ENCODE peak calls at places on chromosomes 11 and 22, in seven cellular contexts. One of them, this sample, is unnamed.
A peak's percentile ranks its signal among the peaks of the same experiment; 100 is the strongest.

GRCh38 chr11:133386262-133386661 is 146.0 kb downstream of the OPCML start:
- DNase-seq in ACHN: no peak
- DNase-seq in tibial nerve: no peak
- DNase-seq in fibroblast of mammary gland: no peak
- DNase-seq in posterior cingulate gyrus: no peak
- DNase-seq in fibroblast of the aortic adventitia: no peak
- DNase-seq in midbrain: no peak
- DNase-seq in this sample: no peak

GRCh38 chr11:86192858-86193257 is 51.7 kb upstream of the EED start:
- DNase-seq in ACHN: no peak
- DNase-seq in fibroblast of mammary gland: no peak
- DNase-seq in posterior cingulate gyrus: no peak
- DNase-seq in fibroblast of the aortic adventitia: no peak
- DNase-seq in midbrain: no peak
- DNase-seq in tibial nerve: no peak
- DNase-seq in this sample: no peak

GRCh38 chr11:94938399-94939055 is 34.8 kb downstream of the CWC15 start:
- DNase-seq in midbrain: no peak
- DNase-seq in ACHN: no peak
- DNase-seq in fibroblast of mammary gland: peak; percentile 97
- DNase-seq in tibial nerve: peak; percentile 53
- DNase-seq in fibroblast of the aortic adventitia: peak; percentile 95
- DNase-seq in posterior cingulate gyrus: no peak
- DNase-seq in this sample: peak; percentile 70

GRCh38 chr11:36364551-36364950 is 68.5 kb downstream of the PRR5L start:
- DNase-seq in midbrain: no peak
- DNase-seq in fibroblast of mammary gland: no peak
- DNase-seq in tibial nerve: no peak
- DNase-seq in ACHN: peak; percentile 14
- DNase-seq in posterior cingulate gyrus: no peak
- DNase-seq in fibroblast of the aortic adventitia: no peak
- DNase-seq in this sample: no peak

GRCh38 chr22:45101828-45102227 is 61.9 kb upstream of the NUP50 start:
- DNase-seq in midbrain: peak; percentile 49
- DNase-seq in tibial nerve: no peak
- DNase-seq in fibroblast of the aortic adventitia: peak; percentile 66
- DNase-seq in posterior cingulate gyrus: peak; percentile 88
- DNase-seq in ACHN: peak; percentile 24
- DNase-seq in fibroblast of mammary gland: peak; percentile 80
- DNase-seq in this sample: peak; percentile 70

GRCh38 chr11:61187505-61188130 is 15.7 kb upstream of the PGA3 start:
- DNase-seq in posterior cingulate gyrus: no peak
- DNase-seq in fibroblast of mammary gland: peak; percentile 80
- DNase-seq in ACHN: peak; percentile 74
- DNase-seq in midbrain: peak; percentile 59
- DNase-seq in tibial nerve: peak; percentile 72
- DNase-seq in fibroblast of the aortic adventitia: peak; percentile 84
- DNase-seq in this sample: peak; percentile 73

GRCh38 chr11:128687321-128687720 is 6.6 kb upstream of the FLI1 start:
- DNase-seq in tibial nerve: no peak
- DNase-seq in fibroblast of the aortic adventitia: no peak
- DNase-seq in fibroblast of mammary gland: no peak
- DNase-seq in midbrain: no peak
- DNase-seq in posterior cingulate gyrus: no peak
- DNase-seq in ACHN: no peak
- DNase-seq in this sample: peak; percentile 54

GRCh38 chr11:102878595-102878994 is 3.8 kb upstream of the MMP12 start:
- DNase-seq in tibial nerve: no peak
- DNase-seq in fibroblast of the aortic adventitia: no peak
- DNase-seq in fibroblast of mammary gland: no peak
- DNase-seq in midbrain: no peak
- DNase-seq in ACHN: no peak
- DNase-seq in posterior cingulate gyrus: no peak
- DNase-seq in this sample: no peak

GRCh38 chr11:57312511-57313021 is 12.2 kb downstream of the TNKS1BP1 start:
- DNase-seq in fibroblast of the aortic adventitia: no peak
- DNase-seq in tibial nerve: no peak
- DNase-seq in midbrain: no peak
- DNase-seq in fibroblast of mammary gland: no peak
- DNase-seq in posterior cingulate gyrus: peak; percentile 82
- DNase-seq in ACHN: no peak
- DNase-seq in this sample: no peak

GRCh38 chr11:62546937-62547625 is 475 bp upstream of the AHNAK start:
- DNase-seq in tibial nerve: no peak
- DNase-seq in midbrain: no peak
- DNase-seq in fibroblast of the aortic adventitia: peak; percentile 37
- DNase-seq in fibroblast of mammary gland: peak; percentile 64
- DNase-seq in ACHN: peak; percentile 52
- DNase-seq in posterior cingulate gyrus: peak; percentile 80
- DNase-seq in this sample: peak; percentile 71

GRCh38 chr11:95495722-95496121 is 264.7 kb upstream of the SESN3 start:
- DNase-seq in fibroblast of the aortic adventitia: no peak
- DNase-seq in ACHN: no peak
- DNase-seq in posterior cingulate gyrus: no peak
- DNase-seq in fibroblast of mammary gland: no peak
- DNase-seq in midbrain: no peak
- DNase-seq in tibial nerve: no peak
- DNase-seq in this sample: no peak

GRCh38 chr11:104095791-104096190 is 59.4 kb downstream of the DDI1 start:
- DNase-seq in midbrain: no peak
- DNase-seq in tibial nerve: no peak
- DNase-seq in posterior cingulate gyrus: no peak
- DNase-seq in fibroblast of the aortic adventitia: peak; percentile 39
- DNase-seq in ACHN: no peak
- DNase-seq in fibroblast of mammary gland: peak; percentile 53
- DNase-seq in this sample: no peak

GRCh38 chr11:99934008-99934407 is 753.1 kb upstream of the ARHGAP42 start:
- DNase-seq in tibial nerve: no peak
- DNase-seq in posterior cingulate gyrus: no peak
- DNase-seq in ACHN: peak; percentile 25
- DNase-seq in fibroblast of mammary gland: peak; percentile 24
- DNase-seq in midbrain: no peak
- DNase-seq in fibroblast of the aortic adventitia: no peak
- DNase-seq in this sample: no peak

GRCh38 chr11:64349404-64349803 is 9.4 kb downstream of the CCDC88B start:
- DNase-seq in ACHN: no peak
- DNase-seq in tibial nerve: no peak
- DNase-seq in midbrain: no peak
- DNase-seq in posterior cingulate gyrus: no peak
- DNase-seq in fibroblast of mammary gland: no peak
- DNase-seq in fibroblast of the aortic adventitia: no peak
- DNase-seq in this sample: no peak

GRCh38 chr22:44587911-44588310 is 89.9 kb upstream of the RTL6 start:
- DNase-seq in ACHN: no peak
- DNase-seq in tibial nerve: no peak
- DNase-seq in fibroblast of mammary gland: no peak
- DNase-seq in posterior cingulate gyrus: no peak
- DNase-seq in fibroblast of the aortic adventitia: no peak
- DNase-seq in midbrain: no peak
- DNase-seq in this sample: no peak

GRCh38 chr11:45145421-45146071 is 893 bp upstream of the PRDM11 start:
- DNase-seq in posterior cingulate gyrus: no peak
- DNase-seq in ACHN: no peak
- DNase-seq in fibroblast of the aortic adventitia: peak; percentile 36
- DNase-seq in fibroblast of mammary gland: peak; percentile 34
- DNase-seq in tibial nerve: no peak
- DNase-seq in midbrain: peak; percentile 26
- DNase-seq in this sample: peak; percentile 41